ENCODE peak calls at places on chromosomes 1 and 21, in eight cellular contexts. One of them, this sample, is unnamed.
A peak's percentile ranks its signal among the peaks of the same experiment; 100 is the strongest.

GRCh38 chr1:97143236-97143882 is 421.8 kb downstream of the PTBP2 start:
- DNase-seq in neural crest cell: no peak
- DNase-seq in CD8-positive, alpha-beta T cell: no peak
- DNase-seq in prostate gland: no peak
- DNase-seq in esophagus squamous epithelium: no peak
- DNase-seq in brain microvascular endothelial cell: no peak
- DNase-seq in osteoblast: no peak
- DNase-seq in left ventricle myocardium inferior: no peak
- DNase-seq in this sample: no peak

GRCh38 chr1:23784846-23785245 is 6.1 kb upstream of the LYPLA2 start:
- DNase-seq in neural crest cell: no peak
- DNase-seq in CD8-positive, alpha-beta T cell: no peak
- DNase-seq in prostate gland: peak; percentile 45
- DNase-seq in esophagus squamous epithelium: no peak
- DNase-seq in brain microvascular endothelial cell: no peak
- DNase-seq in osteoblast: no peak
- DNase-seq in left ventricle myocardium inferior: no peak
- DNase-seq in this sample: no peak

GRCh38 chr1:109027841-109028240 is 14.1 kb downstream of the WDR47 start:
- DNase-seq in neural crest cell: no peak
- DNase-seq in CD8-positive, alpha-beta T cell: no peak
- DNase-seq in prostate gland: no peak
- DNase-seq in esophagus squamous epithelium: no peak
- DNase-seq in brain microvascular endothelial cell: no peak
- DNase-seq in osteoblast: no peak
- DNase-seq in left ventricle myocardium inferior: no peak
- DNase-seq in this sample: no peak

GRCh38 chr1:232303221-232303620 is 326.7 kb downstream of the SIPA1L2 start:
- DNase-seq in neural crest cell: no peak
- DNase-seq in CD8-positive, alpha-beta T cell: no peak
- DNase-seq in prostate gland: no peak
- DNase-seq in esophagus squamous epithelium: no peak
- DNase-seq in brain microvascular endothelial cell: no peak
- DNase-seq in osteoblast: no peak
- DNase-seq in left ventricle myocardium inferior: no peak
- DNase-seq in this sample: no peak

GRCh38 chr1:114712987-114713386 is 3.6 kb downstream of the NRAS start:
- DNase-seq in neural crest cell: no peak
- DNase-seq in CD8-positive, alpha-beta T cell: no peak
- DNase-seq in prostate gland: no peak
- DNase-seq in esophagus squamous epithelium: no peak
- DNase-seq in brain microvascular endothelial cell: no peak
- DNase-seq in osteoblast: no peak
- DNase-seq in left ventricle myocardium inferior: no peak
- DNase-seq in this sample: no peak

GRCh38 chr1:64320470-64320869 is 117.0 kb downstream of the UBE2U start:
- DNase-seq in neural crest cell: no peak
- DNase-seq in CD8-positive, alpha-beta T cell: no peak
- DNase-seq in prostate gland: no peak
- DNase-seq in esophagus squamous epithelium: no peak
- DNase-seq in brain microvascular endothelial cell: no peak
- DNase-seq in osteoblast: no peak
- DNase-seq in left ventricle myocardium inferior: no peak
- DNase-seq in this sample: no peak

GRCh38 chr1:1273152-1273534 is 511 bp downstream of the UBE2J2 start:
- DNase-seq in neural crest cell: no peak
- DNase-seq in CD8-positive, alpha-beta T cell: no peak
- DNase-seq in prostate gland: no peak
- DNase-seq in esophagus squamous epithelium: no peak
- DNase-seq in brain microvascular endothelial cell: no peak
- DNase-seq in osteoblast: no peak
- DNase-seq in left ventricle myocardium inferior: no peak
- DNase-seq in this sample: no peak

GRCh38 chr1:40029608-40030007 is 10.9 kb upstream of the CAP1 start:
- DNase-seq in neural crest cell: no peak
- DNase-seq in CD8-positive, alpha-beta T cell: no peak
- DNase-seq in prostate gland: no peak
- DNase-seq in esophagus squamous epithelium: no peak
- DNase-seq in brain microvascular endothelial cell: no peak
- DNase-seq in osteoblast: no peak
- DNase-seq in left ventricle myocardium inferior: no peak
- DNase-seq in this sample: no peak

GRCh38 chr1:77802026-77802425 is 22.6 kb downstream of the MIGA1 start:
- DNase-seq in neural crest cell: no peak
- DNase-seq in CD8-positive, alpha-beta T cell: no peak
- DNase-seq in prostate gland: no peak
- DNase-seq in esophagus squamous epithelium: no peak
- DNase-seq in brain microvascular endothelial cell: no peak
- DNase-seq in osteoblast: no peak
- DNase-seq in left ventricle myocardium inferior: no peak
- DNase-seq in this sample: no peak

GRCh38 chr21:44391345-44392091 is 38.1 kb downstream of the TRPM2 start:
- DNase-seq in neural crest cell: no peak
- DNase-seq in CD8-positive, alpha-beta T cell: peak; percentile 44
- DNase-seq in prostate gland: no peak
- DNase-seq in esophagus squamous epithelium: no peak
- DNase-seq in brain microvascular endothelial cell: no peak
- DNase-seq in osteoblast: peak; percentile 44
- DNase-seq in left ventricle myocardium inferior: peak; percentile 64
- DNase-seq in this sample: no peak

GRCh38 chr1:12456979-12457378 is 161.0 kb downstream of the DHRS3 start:
- DNase-seq in neural crest cell: no peak
- DNase-seq in CD8-positive, alpha-beta T cell: no peak
- DNase-seq in prostate gland: no peak
- DNase-seq in esophagus squamous epithelium: no peak
- DNase-seq in brain microvascular endothelial cell: no peak
- DNase-seq in osteoblast: no peak
- DNase-seq in left ventricle myocardium inferior: no peak
- DNase-seq in this sample: no peak

GRCh38 chr1:61724721-61725694 is at the start of gene TM2D1:
- DNase-seq in neural crest cell: peak; percentile 79
- DNase-seq in CD8-positive, alpha-beta T cell: peak; percentile 91
- DNase-seq in prostate gland: peak; percentile 85
- DNase-seq in esophagus squamous epithelium: peak; percentile 22
- DNase-seq in brain microvascular endothelial cell: peak; percentile 75
- DNase-seq in osteoblast: peak; percentile 94
- DNase-seq in left ventricle myocardium inferior: peak; percentile 89
- DNase-seq in this sample: peak; percentile 82

GRCh38 chr1:19029191-19030085 is 73.0 kb upstream of the IFFO2 start:
- DNase-seq in neural crest cell: no peak
- DNase-seq in CD8-positive, alpha-beta T cell: no peak
- DNase-seq in prostate gland: no peak
- DNase-seq in esophagus squamous epithelium: no peak
- DNase-seq in brain microvascular endothelial cell: no peak
- DNase-seq in osteoblast: no peak
- DNase-seq in left ventricle myocardium inferior: no peak
- DNase-seq in this sample: no peak

DNA sequence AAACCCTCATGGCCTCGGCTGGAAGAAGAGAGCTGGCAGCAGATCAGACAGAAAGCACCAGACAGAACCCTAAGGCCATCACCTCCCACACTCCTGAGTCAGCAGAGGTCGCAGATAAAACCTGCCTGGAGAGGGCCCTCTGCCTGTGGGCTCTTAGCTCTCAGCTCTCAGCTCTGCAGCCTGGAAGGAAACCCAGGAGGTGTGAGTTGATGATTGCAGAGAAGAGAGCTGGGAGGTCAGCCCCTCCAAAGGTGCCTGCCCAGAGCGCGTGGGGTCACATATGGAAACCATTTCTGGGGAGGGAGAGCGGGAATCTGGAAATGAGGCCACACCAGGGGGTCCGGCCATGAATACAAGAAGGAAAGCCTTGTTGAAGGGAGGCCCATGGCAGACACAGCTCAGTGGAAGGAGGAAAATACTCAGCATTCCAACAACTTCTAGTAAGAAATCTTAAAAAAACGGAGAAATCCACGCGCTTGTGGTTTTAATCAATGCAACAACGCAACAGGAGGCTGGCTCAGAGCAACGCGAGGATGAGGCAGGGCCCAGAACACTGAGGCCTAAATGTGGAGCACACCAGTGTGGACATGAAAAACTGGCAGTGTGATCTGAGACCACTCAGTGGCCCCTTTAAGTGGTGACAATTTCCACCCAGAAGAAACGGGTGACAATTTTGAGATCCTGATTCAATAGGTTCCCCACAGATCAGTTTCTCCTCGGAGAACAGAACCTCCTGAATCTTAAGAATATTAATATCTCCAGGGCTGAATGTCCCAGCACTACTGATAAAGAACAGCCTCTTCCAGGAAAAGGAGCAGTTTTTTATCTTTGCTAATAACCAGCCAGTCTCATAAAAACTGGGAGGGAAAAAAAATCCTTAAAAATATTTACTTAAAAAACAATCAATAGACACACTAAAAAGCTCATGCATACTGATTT is 45.7 kb downstream of the PSMG1 start:
- DNase-seq in neural crest cell: no peak
- DNase-seq in CD8-positive, alpha-beta T cell: no peak
- DNase-seq in prostate gland: no peak
- DNase-seq in esophagus squamous epithelium: no peak
- DNase-seq in brain microvascular endothelial cell: peak; percentile 67
- DNase-seq in osteoblast: no peak
- DNase-seq in left ventricle myocardium inferior: no peak
- DNase-seq in this sample: no peak
- TF ChIP-seq CTCF in neural crest cell: no peak
- TF ChIP-seq CTCF in CD8-positive, alpha-beta T cell: no peak
- TF ChIP-seq CTCF in prostate gland: no peak
- TF ChIP-seq CTCF in esophagus squamous epithelium: no peak
- TF ChIP-seq CTCF in brain microvascular endothelial cell: peak; percentile 29
- TF ChIP-seq CTCF in osteoblast: no peak
- TF ChIP-seq CTCF in left ventricle myocardium inferior: no peak
- TF ChIP-seq CTCF in this sample: no peak

GRCh38 chr1:53825306-53825705 is 12.8 kb downstream of the NDC1 start:
- DNase-seq in neural crest cell: no peak
- DNase-seq in CD8-positive, alpha-beta T cell: no peak
- DNase-seq in prostate gland: no peak
- DNase-seq in esophagus squamous epithelium: no peak
- DNase-seq in brain microvascular endothelial cell: no peak
- DNase-seq in osteoblast: no peak
- DNase-seq in left ventricle myocardium inferior: no peak
- DNase-seq in this sample: no peak

GRCh38 chr1:53821380-53821779 is 16.7 kb downstream of the NDC1 start:
- DNase-seq in neural crest cell: no peak
- DNase-seq in CD8-positive, alpha-beta T cell: no peak
- DNase-seq in prostate gland: no peak
- DNase-seq in esophagus squamous epithelium: no peak
- DNase-seq in brain microvascular endothelial cell: no peak
- DNase-seq in osteoblast: no peak
- DNase-seq in left ventricle myocardium inferior: no peak
- DNase-seq in this sample: no peak

GRCh38 chr1:53822931-53823330 is 15.2 kb downstream of the NDC1 start:
- DNase-seq in neural crest cell: no peak
- DNase-seq in CD8-positive, alpha-beta T cell: no peak
- DNase-seq in prostate gland: no peak
- DNase-seq in esophagus squamous epithelium: no peak
- DNase-seq in brain microvascular endothelial cell: no peak
- DNase-seq in osteoblast: no peak
- DNase-seq in left ventricle myocardium inferior: no peak
- DNase-seq in this sample: no peak

GRCh38 chr1:53826367-53826766 is 11.7 kb downstream of the NDC1 start:
- DNase-seq in neural crest cell: no peak
- DNase-seq in CD8-positive, alpha-beta T cell: no peak
- DNase-seq in prostate gland: no peak
- DNase-seq in esophagus squamous epithelium: no peak
- DNase-seq in brain microvascular endothelial cell: no peak
- DNase-seq in osteoblast: no peak
- DNase-seq in left ventricle myocardium inferior: no peak
- DNase-seq in this sample: no peak
- TF ChIP-seq CTCF in neural crest cell: peak; percentile 35
- TF ChIP-seq CTCF in CD8-positive, alpha-beta T cell: no peak
- TF ChIP-seq CTCF in prostate gland: no peak
- TF ChIP-seq CTCF in esophagus squamous epithelium: no peak
- TF ChIP-seq CTCF in brain microvascular endothelial cell: peak; percentile 56
- TF ChIP-seq CTCF in osteoblast: peak; percentile 48
- TF ChIP-seq CTCF in left ventricle myocardium inferior: no peak
- TF ChIP-seq CTCF in this sample: no peak

GRCh38 chr1:209552406-209553264 is 30.9 kb upstream of the CAMK1G start:
- DNase-seq in neural crest cell: no peak
- DNase-seq in CD8-positive, alpha-beta T cell: no peak
- DNase-seq in prostate gland: no peak
- DNase-seq in esophagus squamous epithelium: no peak
- DNase-seq in brain microvascular endothelial cell: no peak
- DNase-seq in osteoblast: peak; percentile 18
- DNase-seq in left ventricle myocardium inferior: no peak
- DNase-seq in this sample: no peak

GRCh38 chr1:209546390-209547080 is 37.0 kb upstream of the CAMK1G start:
- DNase-seq in neural crest cell: no peak
- DNase-seq in CD8-positive, alpha-beta T cell: no peak
- DNase-seq in prostate gland: no peak
- DNase-seq in esophagus squamous epithelium: no peak
- DNase-seq in brain microvascular endothelial cell: no peak
- DNase-seq in osteoblast: no peak
- DNase-seq in left ventricle myocardium inferior: no peak
- DNase-seq in this sample: no peak

GRCh38 chr1:209550519-209550918 is 33.0 kb upstream of the CAMK1G start:
- DNase-seq in neural crest cell: no peak
- DNase-seq in CD8-positive, alpha-beta T cell: no peak
- DNase-seq in prostate gland: no peak
- DNase-seq in esophagus squamous epithelium: no peak
- DNase-seq in brain microvascular endothelial cell: no peak
- DNase-seq in osteoblast: no peak
- DNase-seq in left ventricle myocardium inferior: no peak
- DNase-seq in this sample: no peak

GRCh38 chr1:209547626-209548025 is 35.9 kb upstream of the CAMK1G start:
- DNase-seq in neural crest cell: no peak
- DNase-seq in CD8-positive, alpha-beta T cell: no peak
- DNase-seq in prostate gland: no peak
- DNase-seq in esophagus squamous epithelium: no peak
- DNase-seq in brain microvascular endothelial cell: no peak
- DNase-seq in osteoblast: no peak
- DNase-seq in left ventricle myocardium inferior: no peak
- DNase-seq in this sample: no peak

DNA sequence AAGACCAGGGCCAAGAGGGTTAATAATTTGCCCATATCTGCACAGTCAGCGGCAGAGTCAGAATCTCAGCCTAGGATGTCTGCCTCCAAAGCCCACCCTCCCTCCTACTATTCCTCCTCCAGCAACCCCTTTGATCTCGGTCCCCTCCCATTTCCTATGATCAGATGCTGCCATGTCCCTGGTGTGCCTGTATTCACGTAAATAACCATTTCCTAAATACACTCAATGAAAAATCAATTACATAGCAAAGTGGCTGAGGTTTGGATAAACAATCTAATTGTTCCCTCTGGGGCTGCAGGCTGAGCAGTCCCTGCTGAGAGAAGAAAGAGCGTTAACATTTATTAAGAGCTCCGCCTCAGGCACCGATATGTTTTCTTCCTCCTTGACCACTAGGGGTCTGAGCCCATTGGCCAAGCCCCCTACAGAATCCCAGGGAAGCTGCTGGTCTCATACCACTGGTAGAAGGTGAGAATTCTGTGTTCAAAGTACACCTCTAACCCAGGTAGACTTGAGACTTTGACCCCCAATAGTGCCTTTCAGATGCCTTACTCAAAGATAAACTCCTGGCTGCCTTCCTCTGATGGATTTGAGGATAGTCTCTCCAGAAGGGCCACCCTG is 34.0 kb upstream of the CAMK1G start:
- DNase-seq in neural crest cell: peak; percentile 17
- DNase-seq in CD8-positive, alpha-beta T cell: no peak
- DNase-seq in prostate gland: no peak
- DNase-seq in esophagus squamous epithelium: no peak
- DNase-seq in brain microvascular endothelial cell: no peak
- DNase-seq in osteoblast: no peak
- DNase-seq in left ventricle myocardium inferior: no peak
- DNase-seq in this sample: no peak
- TF ChIP-seq CTCF in neural crest cell: peak; percentile 59
- TF ChIP-seq CTCF in CD8-positive, alpha-beta T cell: no peak
- TF ChIP-seq CTCF in prostate gland: no peak
- TF ChIP-seq CTCF in esophagus squamous epithelium: no peak
- TF ChIP-seq CTCF in brain microvascular endothelial cell: peak; percentile 55
- TF ChIP-seq CTCF in osteoblast: peak; percentile 15
- TF ChIP-seq CTCF in left ventricle myocardium inferior: no peak
- TF ChIP-seq CTCF in this sample: no peak

GRCh38 chr1:167002354-167002753 is 13.3 kb downstream of the MAEL start:
- DNase-seq in neural crest cell: no peak
- DNase-seq in CD8-positive, alpha-beta T cell: no peak
- DNase-seq in prostate gland: no peak
- DNase-seq in esophagus squamous epithelium: no peak
- DNase-seq in brain microvascular endothelial cell: no peak
- DNase-seq in osteoblast: no peak
- DNase-seq in left ventricle myocardium inferior: no peak
- DNase-seq in this sample: no peak
- TF ChIP-seq CTCF in neural crest cell: no peak
- TF ChIP-seq CTCF in CD8-positive, alpha-beta T cell: no peak
- TF ChIP-seq CTCF in prostate gland: no peak
- TF ChIP-seq CTCF in esophagus squamous epithelium: no peak
- TF ChIP-seq CTCF in brain microvascular endothelial cell: no peak
- TF ChIP-seq CTCF in osteoblast: no peak
- TF ChIP-seq CTCF in left ventricle myocardium inferior: no peak
- TF ChIP-seq CTCF in this sample: no peak